ENCODE peak calls at places on chromosomes 7 and 10, in four cellular contexts. G is thoracic aorta; S is stimulated activated CD4-positive, alpha-beta T cell treated with anti-CD3 and anti-CD28 coated beads, Interleukin-1b, Interleukin-23, amount 100 ng/mL, for 48 hours; N is sciatic nerve. K is an unnamed sample.

GRCh38 chr10:12782537-12782936 is 219.0 kb downstream of the CCDC3 start:
- DNase-seq in G (no peak), S (peak), N (no peak), K (no peak)

GRCh38 chr10:89427629-89428028 is 13.3 kb downstream of the IFIT5 start:
- DNase-seq in N (no peak), G (no peak), S (no peak), K (no peak)

GRCh38 chr7:128938524-128939074 is 872 bp downstream of the IRF5 start:
- DNase-seq in G (no peak), S (no peak), N (peak), K (peak)

GRCh38 chr7:84110400-84110799 is 84.2 kb downstream of the SEMA3A start:
- DNase-seq in G (no peak), N (no peak), S (no peak), K (no peak)

GRCh38 chr7:47405921-47406765 is 175.8 kb downstream of the TNS3 start:
- DNase-seq in S (no peak), N (peak), G (no peak), K (peak)

GRCh38 chr10:92082583-92083280 is 159.2 kb downstream of the BTAF1 start:
- DNase-seq in N (no peak), G (no peak), S (no peak), K (no peak)

GRCh38 chr7:156675721-156676120 is 35.1 kb downstream of the RNF32 start:
- DNase-seq in N (no peak), G (no peak), S (no peak), K (no peak)

GRCh38 chr10:19412531-19412930 is 363.9 kb downstream of the MALRD1 start:
- DNase-seq in G (no peak), N (no peak), S (no peak), K (no peak)

GRCh38 chr10:77865585-77866324 is 60.8 kb downstream of the DLG5 start:
- DNase-seq in S (no peak), G (no peak), N (no peak), K (no peak)

GRCh38 chr7:80443336-80443735 is 68.5 kb downstream of the GNAT3 start:
- DNase-seq in N (no peak), S (no peak), G (no peak), K (no peak)

GRCh38 chr10:119246862-119247549 is 39.6 kb downstream of the GRK5 start:
- DNase-seq in N (peak), S (no peak), G (peak), K (no peak)

GRCh38 chr10:34474060-34474376 is 341.1 kb downstream of the PARD3 start:
- DNase-seq in G (no peak), S (no peak), N (no peak), K (no peak)

GRCh38 chr10:73647211-73647874 is 6.1 kb upstream of the MYOZ1 start:
- DNase-seq in G (no peak), S (peak), N (peak), K (peak)

GRCh38 chr10:42951486-42952251 is 125.2 kb upstream of the RET start:
- DNase-seq in S (no peak), N (peak), G (no peak), K (peak)

GRCh38 chr7:112777406-112777805 is 12.8 kb downstream of the TMEM168 start:
- DNase-seq in N (no peak), S (no peak), G (no peak), K (no peak)

GRCh38 chr7:27170494-27170811 is 3.7 kb downstream of the HOXA10 start:
- DNase-seq in N (no peak), S (no peak), G (no peak), K (no peak)

GRCh38 chr10:132418520-132419416 is 21.8 kb downstream of the PWWP2B start:
- DNase-seq in S (no peak), G (no peak), N (no peak), K (peak)

GRCh38 chr7:159031750-159032149 is 112.9 kb downstream of the VIPR2 start:
- DNase-seq in S (no peak), N (peak), G (no peak), K (peak)

K was measured in upper lobe of right lung.